ENCODE peak calls at places on chromosomes 16 and 17, in eight cellular contexts. J, B, L, Y, N, R, O and W are unnamed samples.

GRCh38 chr17:71273451-71273850 is 847.4 kb upstream of the SOX9 start:
- DNase-seq in N (no peak), Y (no peak), L (no peak), J (no peak), O (no peak), B (no peak), R (no peak), W (no peak)

GRCh38 chr16:70590722-70591438 is 55.5 kb upstream of the IL34 start:
- DNase-seq in N (no peak), Y (no peak), B (no peak), J (no peak), L (no peak), O (no peak), R (no peak), W (no peak)

GRCh38 chr16:483351-484075 is 44.0 kb upstream of the CAPN15 start:
- DNase-seq in R (no peak), Y (no peak), J (peak; percentile 54), B (no peak), O (peak; percentile 41), N (no peak), L (no peak), W (no peak)

GRCh38 chr17:47905221-47905733 is 9.2 kb downstream of the SP2 start:
- DNase-seq in L (peak; percentile 67), O (no peak), J (no peak), R (no peak), N (no peak), B (peak; percentile 92), Y (no peak), W (no peak)

GRCh38 chr17:66675991-66676371 is 158.9 kb upstream of the CACNG5 start:
- DNase-seq in R (no peak), O (no peak), B (no peak), J (peak; percentile 20), L (peak; percentile 38), Y (no peak), N (no peak), W (no peak)

GRCh38 chr16:5056347-5056746 is 9.4 kb downstream of the C16orf89 start:
- DNase-seq in N (peak; percentile 67), R (no peak), L (no peak), B (peak; percentile 44), O (peak; percentile 89), J (peak; percentile 90), Y (peak; percentile 29), W (peak; percentile 29)

GRCh38 chr16:68834550-68834949 is 8.8 kb upstream of the TANGO6 start:
- DNase-seq in O (no peak), N (no peak), J (no peak), R (no peak), Y (no peak), L (no peak), B (no peak), W (no peak)

GRCh38 chr17:3905017-3905486 is 11.2 kb downstream of the P2RX1 start:
- DNase-seq in N (no peak), J (no peak), O (no peak), B (no peak), Y (no peak), R (no peak), L (no peak), W (no peak)

GRCh38 chr17:18960803-18961511 is 9.0 kb downstream of the SLC5A10 start:
- DNase-seq in R (peak; percentile 1), B (peak; percentile 85), O (peak; percentile 86), Y (peak; percentile 78), J (peak; percentile 90), N (peak; percentile 85), L (peak; percentile 55), W (peak; percentile 59)